ENCODE peak calls at places on chromosomes 16 and 17, in ten cellular contexts. G, K, R, D, M, U, Y, F, J and V are unnamed samples.

GRCh38 chr16:84518804-84519341 is 14.4 kb upstream of the MEAK7 start:
- DNase-seq in M (no peak), Y (no peak), J (peak), U (peak), R (peak), G (no peak), D (no peak), F (peak), K (no peak), V (no peak)

GRCh38 chr17:72414032-72414396 is 293.2 kb downstream of the SOX9 start:
- DNase-seq in M (no peak), R (no peak), D (no peak), G (no peak), K (no peak), F (no peak), Y (no peak), J (no peak), U (no peak), V (no peak)

GRCh38 chr17:2755941-2756724 is 6.7 kb upstream of the CCDC92B start:
- DNase-seq in D (peak), F (no peak), G (no peak), K (no peak), J (peak), U (no peak), M (no peak), Y (no peak), R (no peak), V (no peak)

GRCh38 chr16:81403601-81404391 is 40.8 kb upstream of the CMIP start:
- DNase-seq in K (peak), R (peak), M (peak), U (peak), J (peak), D (peak), F (peak), Y (peak), G (no peak), V (peak)

GRCh38 chr17:2056221-2057129 is 1.6 kb downstream of the HIC1 start:
- DNase-seq in D (peak), M (no peak), R (peak), Y (peak), G (no peak), U (no peak), F (peak), K (no peak), J (no peak), V (no peak)

GRCh38 chr17:50201226-50201854 is at the start of gene COL1A1:
- DNase-seq in G (no peak), R (no peak), M (no peak), D (peak), U (no peak), J (no peak), F (no peak), K (peak), Y (no peak), V (no peak)

GRCh38 chr17:82092094-82092586 is 5.9 kb downstream of the FASN start:
- DNase-seq in Y (no peak), G (no peak), J (no peak), R (no peak), U (no peak), F (no peak), K (no peak), M (no peak), D (no peak), V (no peak)

GRCh38 chr17:32699247-32699646 is 177.7 kb downstream of the MYO1D start:
- DNase-seq in G (no peak), M (no peak), D (no peak), Y (no peak), R (no peak), U (no peak), J (no peak), F (no peak), K (no peak), V (no peak)

GRCh38 chr16:12078405-12079245 is 102.1 kb downstream of the SNX29 start:
- DNase-seq in G (no peak), K (no peak), J (no peak), U (no peak), Y (no peak), M (no peak), D (no peak), R (no peak), F (no peak), V (no peak)

GRCh38 chr17:75476752-75477492 is 20.5 kb downstream of the TMEM94 start:
- DNase-seq in D (no peak), R (no peak), U (no peak), Y (no peak), J (no peak), F (no peak), G (no peak), M (no peak), K (no peak), V (no peak)

GRCh38 chr17:39240631-39241030 is 14.9 kb upstream of the STAC2 start:
- DNase-seq in U (no peak), M (no peak), Y (no peak), F (no peak), R (no peak), G (no peak), D (no peak), J (no peak), K (no peak), V (no peak)

GRCh38 chr16:86732621-86733297 is 154.4 kb downstream of the FOXL1 start:
- DNase-seq in D (no peak), U (no peak), K (no peak), G (no peak), J (no peak), R (no peak), Y (no peak), F (no peak), M (no peak), V (no peak)